ENCODE peak calls at places on chromosomes 6 and 20, in four cellular contexts. H is psoas muscle, F is DND-41, R is NT2/D1. W is an unnamed sample. For H3K4me1 and H3K36me3, the result is how much of the 10 kb centered on the place peaks cover.

GRCh38 chr6:41577865-41578713 is 31.9 kb downstream of the FOXP4 start:
- DNase-seq in H (no peak), F (no peak), R (no peak), W (peak)

GRCh38 chr6:156268849-156269248 is 508.3 kb upstream of the ARID1B start:
- DNase-seq in H (no peak), F (no peak), R (no peak), W (no peak)

GRCh38 chr20:9912858-9913434 is 74.1 kb upstream of the PAK5 start:
- DNase-seq in H (peak), F (peak), R (peak), W (no peak)

GRCh38 chr6:148501178-148501590 is 158.5 kb downstream of the SASH1 start:
- DNase-seq in H (peak), F (no peak), R (no peak), W (no peak)

GRCh38 chr20:43558412-43559146 is at the start of gene SGK2:
- DNase-seq in H (no peak), F (no peak), R (no peak), W (no peak)

GRCh38 chr6:54072708-54073313 is 38.4 kb upstream of the MLIP start:
- DNase-seq in H (no peak), F (no peak), R (no peak), W (no peak)

GRCh38 chr6:75243333-75244062 is at the start of gene COX7A2:
- DNase-seq in H (peak), F (peak), R (peak), W (peak)

GRCh38 chr6:10383312-10384063 is 31.4 kb downstream of the TFAP2A start:
- DNase-seq in H (peak), F (no peak), R (no peak), W (peak)

GRCh38 chr20:33079267-33079666 is at the start of gene BPIFB4:
- DNase-seq in H (no peak), F (no peak), R (no peak), W (no peak)

GRCh38 chr6:49570474-49571079 is 20.1 kb downstream of the C6orf141 start:
- DNase-seq in H (no peak), F (no peak), R (no peak), W (no peak)

GRCh38 chr20:10761232-10761631 is 87.4 kb upstream of the JAG1 start:
- DNase-seq in H (no peak), F (no peak), R (no peak), W (no peak)

GRCh38 chr20:62258499-62259293 is 20.4 kb downstream of the OSBPL2 start:
- DNase-seq in H (peak), F (no peak), R (no peak), W (peak)

GRCh38 chr20:59042151-59042795 is at the start of gene PRELID3B:
- DNase-seq in H (no peak), F (peak), R (no peak), W (no peak)

GRCh38 chr6:91781946-91782345 is 1195.1 kb upstream of the MAP3K7 start:
- DNase-seq in H (no peak), F (no peak), R (no peak), W (no peak)

GRCh38 chr6:130412556-130413290 is 46.9 kb downstream of the TMEM200A start:
- DNase-seq in H (no peak), F (no peak), R (no peak), W (no peak)

GRCh38 chr6:17505767-17506280 is 94.3 kb upstream of the FAM8A1 start:
- DNase-seq in H (no peak), F (no peak), R (no peak), W (no peak)

GRCh38 chr6:82072113-82072512 is 175.4 kb downstream of the IBTK start:
- DNase-seq in H (no peak), F (no peak), R (no peak), W (no peak)

GRCh38 chr6:2196079-2196679 is 49.2 kb downstream of the GMDS start:
- DNase-seq in H (no peak), F (peak), R (peak), W (no peak)

GRCh38 chr6:143245656-143246055 is 185.0 kb downstream of the AIG1 start:
- DNase-seq in H (no peak), F (no peak), R (no peak), W (no peak)

GRCh38 chr6:84350397-84350796 is 123.0 kb upstream of the CEP162 start:
- DNase-seq in H (no peak), F (no peak), R (no peak), W (no peak)

GRCh38 chr20:3678893-3679720 is 2.7 kb downstream of the ADAM33 start:
- DNase-seq in H (no peak), F (no peak), R (no peak), W (no peak)

GRCh38 chr6:88586371-88587157 is 376.9 kb downstream of the RNGTT start:
- DNase-seq in H (peak), F (no peak), R (no peak), W (no peak)

GRCh38 chr20:23179766-23180403 is 93.8 kb upstream of the CD93 start:
- DNase-seq in H (no peak), F (no peak), R (no peak), W (no peak)

GRCh38 chr6:28225056-28225834 is at the start of gene ZSCAN9:
- DNase-seq in H (peak), F (no peak), R (peak), W (peak)

GRCh38 chr6:139133272-139133671 is 1.6 kb upstream of the HECA start:
- DNase-seq in H (no peak), F (no peak), R (no peak), W (no peak)

GRCh38 chr6:147530132-147531060 is 21.9 kb downstream of the SAMD5 start:
- DNase-seq in H (no peak), F (peak), R (no peak), W (no peak)

GRCh38 chr6:112291161-112291762 is 36.9 kb upstream of the LAMA4 start:
- DNase-seq in H (no peak), F (no peak), R (no peak), W (no peak)

GRCh38 chr6:43766964-43767461 is 3.0 kb upstream of the VEGFA start:
- DNase-seq in H (no peak), F (no peak), R (no peak), W (no peak)

GRCh38 chr6:70860044-70860443 is 96.8 kb downstream of the B3GAT2 start:
- DNase-seq in H (no peak), F (no peak), R (no peak), W (no peak)

GRCh38 chr6:52545844-52546119 is 31.1 kb downstream of the TRAM2 start:
- DNase-seq in H (no peak), F (no peak), R (no peak), W (no peak)

GRCh38 chr6:149854532-149854931 is 9.6 kb downstream of the LRP11 start:
- DNase-seq in H (no peak), F (no peak), R (no peak), W (no peak)

GRCh38 chr6:143196525-143197225 is 136.0 kb downstream of the AIG1 start:
- DNase-seq in H (no peak), F (no peak), R (no peak), W (no peak)

GRCh38 chr6:98880486-98880885 is 46.1 kb downstream of the POU3F2 start:
- DNase-seq in H (no peak), F (peak), R (no peak), W (no peak)

GRCh38 chr20:38645318-38645717 is 43.7 kb downstream of the ARHGAP40 start:
- DNase-seq in H (no peak), F (no peak), R (no peak), W (no peak)

GRCh38 chr20:54657268-54657826 is 182.0 kb downstream of the DOK5 start:
- DNase-seq in H (no peak), F (no peak), R (no peak), W (no peak)

GRCh38 chr20:63106108-63106764 is 99.5 kb upstream of the BHLHE23 start:
- DNase-seq in H (no peak), F (no peak), R (no peak), W (no peak)

DNA sequence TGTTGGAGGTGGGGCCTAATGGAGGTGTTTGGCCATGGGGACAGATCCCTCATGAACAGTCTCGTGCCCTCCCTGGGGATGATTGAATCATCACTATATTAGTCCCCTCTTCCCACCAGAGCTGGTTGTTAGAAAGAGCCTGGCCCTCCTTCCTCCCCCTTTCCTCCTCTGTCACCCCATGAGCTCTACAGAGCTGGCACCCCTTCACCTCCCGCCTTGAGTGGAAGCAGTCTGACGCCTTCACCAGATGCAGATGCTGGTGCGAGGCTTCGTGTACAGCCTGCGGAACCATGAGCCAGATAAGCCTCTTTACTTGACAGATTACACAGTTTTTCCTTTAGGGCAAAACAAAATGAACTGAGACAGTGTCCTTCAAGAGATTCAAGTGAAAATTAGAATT is 74.4 kb upstream of the RIPOR2 start:
- DNase-seq in H (no peak), F (peak), R (no peak), W (no peak)
- H3K4me1 ChIP-seq in H (under half), F (half or more), R (under half), W (half or more)

GRCh38 chr20:1265916-1266166 is 253 bp upstream of the SNPH start:
- DNase-seq in H (no peak), F (no peak), R (no peak), W (no peak)

GRCh38 chr20:1266167-1266973 is at the start of gene SNPH:
- DNase-seq in H (peak), F (peak), R (peak), W (peak)

GRCh38 chr20:1265226-1265915 is 723 bp upstream of the SNPH start:
- DNase-seq in H (no peak), F (no peak), R (no peak), W (no peak)

GRCh38 chr20:1267809-1268374 is 1.8 kb downstream of the SNPH start:
- DNase-seq in H (no peak), F (no peak), R (no peak), W (no peak)

GRCh38 chr20:1267161-1267560 is 1.1 kb downstream of the SNPH start:
- DNase-seq in H (no peak), F (no peak), R (no peak), W (no peak)
- H3K4me3 ChIP-seq in H (peak), F (peak), R (peak), W (peak)

GRCh38 chr6:13695217-13695616 is 16.4 kb downstream of the RANBP9 start:
- DNase-seq in H (no peak), F (no peak), R (no peak), W (no peak)
- H3K36me3 ChIP-seq in H (under half), F (half or more), R (under half), W (under half)

DNA sequence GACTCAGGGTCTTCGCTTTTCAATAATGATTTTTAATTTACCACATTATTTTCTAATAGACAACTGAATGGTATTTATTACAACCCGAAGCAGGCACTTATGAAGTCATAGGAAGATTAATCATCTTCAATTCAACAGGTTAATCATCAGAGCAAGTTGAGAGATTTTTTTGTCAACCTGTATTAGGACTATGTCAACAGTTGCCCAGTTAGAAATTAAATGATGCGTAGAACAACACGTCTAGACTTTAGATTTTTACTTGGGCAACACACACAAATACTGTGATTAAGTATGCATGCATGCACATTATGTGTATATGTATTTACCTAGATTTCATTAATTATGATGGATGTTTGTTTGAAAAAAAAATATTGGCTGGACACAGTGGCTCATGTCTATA is 4.3 kb downstream of the ILRUN start:
- DNase-seq in H (no peak), F (no peak), R (no peak), W (no peak)
- H3K4me1 ChIP-seq in H (half or more), F (under half), R (under half), W (under half)

DNA sequence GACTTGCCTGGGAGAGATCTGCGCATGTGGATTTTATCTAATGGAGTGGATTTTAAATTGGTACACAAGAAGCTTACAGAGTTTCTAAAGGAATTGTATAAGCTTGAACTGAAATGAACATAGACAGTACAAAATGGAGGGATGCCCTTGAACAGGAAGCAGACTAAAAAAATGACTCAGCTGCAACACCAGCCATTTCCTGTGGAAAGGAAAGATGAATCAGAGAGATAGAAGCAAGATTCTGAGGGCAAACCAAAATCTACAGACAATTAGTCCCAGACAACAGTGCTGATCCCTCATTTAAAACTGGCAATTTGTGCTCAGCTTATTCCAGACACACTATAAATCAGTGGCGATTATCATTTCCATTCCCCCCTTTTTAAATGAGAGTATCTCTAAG is 114.6 kb upstream of the TCF21 start:
- DNase-seq in H (no peak), F (no peak), R (no peak), W (no peak)
- H3K4me3 ChIP-seq in H (no peak), F (no peak), R (no peak), W (no peak)

W was measured in left lung.